ENCODE peak calls at places on chromosomes 11 and 22, in nine cellular contexts. L is DND-41, M is HFF-Myc, Q is neural progenitor cell, I is heart left ventricle, B is fibroblast of pulmonary artery, V is fibroblast of the aortic adventitia, Y is fibroblast of mammary gland, O is transverse colon. J is an unnamed sample.

GRCh38 chr22:21104126-21104691 is 58.5 kb downstream of the LRRC74B start:
- DNase-seq in M (no peak), L (no peak), O (no peak), I (no peak), Q (no peak), Y (no peak), V (no peak), B (no peak), J (no peak)

GRCh38 chr11:74278103-74278502 is 33.3 kb downstream of the P4HA3 start:
- DNase-seq in I (no peak), L (no peak), M (no peak), O (no peak), B (peak; percentile 38), Y (no peak), V (no peak), Q (no peak), J (no peak)

GRCh38 chr22:41479671-41480396 is 10.9 kb downstream of the ACO2 start:
- DNase-seq in O (no peak), L (no peak), M (no peak), Q (peak; percentile 93), V (peak; percentile 82), Y (peak; percentile 75), B (peak; percentile 56), I (no peak), J (no peak)

GRCh38 chr11:114774599-114775365 is 96.5 kb downstream of the NXPE2 start:
- DNase-seq in Q (peak; percentile 88), M (no peak), L (peak; percentile 9), I (peak; percentile 26), O (peak; percentile 58), V (no peak), Y (no peak), B (peak; percentile 8), J (no peak)

GRCh38 chr11:65555693-65556231 is 2.4 kb downstream of the LTBP3 start:
- DNase-seq in L (no peak), Q (no peak), O (no peak), B (peak; percentile 69), M (no peak), V (peak; percentile 76), I (peak; percentile 74), Y (peak; percentile 93), J (peak; percentile 87)

GRCh38 chr11:117835576-117835975 is 11.0 kb upstream of the FXYD2 start:
- DNase-seq in I (no peak), M (no peak), L (no peak), O (no peak), Y (no peak), Q (no peak), V (no peak), B (no peak), J (peak; percentile 38)

GRCh38 chr11:12577746-12578644 is 96.2 kb upstream of the TEAD1 start:
- DNase-seq in L (no peak), I (no peak), Y (no peak), Q (peak; percentile 42), V (no peak), O (no peak), M (no peak), B (no peak), J (no peak)

GRCh38 chr22:49079027-49079725 is 748.5 kb downstream of the BRD1 start:
- DNase-seq in V (no peak), L (no peak), Y (no peak), M (no peak), Q (no peak), I (no peak), O (no peak), B (no peak), J (no peak)

GRCh38 chr11:76524919-76525318 is 80.1 kb downstream of the EMSY start:
- DNase-seq in O (no peak), M (peak; percentile 30), Y (peak; percentile 76), B (peak; percentile 57), I (no peak), L (no peak), Q (no peak), V (peak; percentile 91), J (no peak)

GRCh38 chr11:132969892-132970291 is 562.4 kb downstream of the OPCML start:
- DNase-seq in Y (no peak), V (no peak), Q (no peak), L (no peak), O (no peak), B (no peak), I (no peak), M (no peak), J (no peak)

GRCh38 chr11:93773045-93773477 is 11.0 kb upstream of the MED17 start:
- DNase-seq in O (no peak), V (no peak), Y (no peak), B (no peak), I (no peak), L (no peak), Q (peak; percentile 51), M (no peak), J (no peak)

GRCh38 chr22:17214416-17215043 is 4.7 kb downstream of the ADA2 start:
- DNase-seq in V (no peak), O (no peak), M (no peak), Y (no peak), B (no peak), I (no peak), Q (no peak), L (no peak), J (no peak)

GRCh38 chr22:17222503-17222902 is 3.3 kb upstream of the ADA2 start:
- DNase-seq in B (no peak), I (no peak), Y (no peak), M (no peak), V (no peak), L (no peak), Q (no peak), O (no peak), J (no peak)

GRCh38 chr22:17218341-17218740 is 894 bp downstream of the ADA2 start:
- DNase-seq in L (peak; percentile 25), I (no peak), M (no peak), O (no peak), Y (no peak), B (no peak), Q (no peak), V (no peak), J (no peak)

GRCh38 chr22:17213976-17214375 is 5.3 kb downstream of the ADA2 start:
- DNase-seq in L (peak; percentile 30), B (peak; percentile 55), Q (peak; percentile 34), Y (peak; percentile 37), M (no peak), V (peak; percentile 8), O (peak; percentile 69), I (peak; percentile 69), J (no peak)

DNA sequence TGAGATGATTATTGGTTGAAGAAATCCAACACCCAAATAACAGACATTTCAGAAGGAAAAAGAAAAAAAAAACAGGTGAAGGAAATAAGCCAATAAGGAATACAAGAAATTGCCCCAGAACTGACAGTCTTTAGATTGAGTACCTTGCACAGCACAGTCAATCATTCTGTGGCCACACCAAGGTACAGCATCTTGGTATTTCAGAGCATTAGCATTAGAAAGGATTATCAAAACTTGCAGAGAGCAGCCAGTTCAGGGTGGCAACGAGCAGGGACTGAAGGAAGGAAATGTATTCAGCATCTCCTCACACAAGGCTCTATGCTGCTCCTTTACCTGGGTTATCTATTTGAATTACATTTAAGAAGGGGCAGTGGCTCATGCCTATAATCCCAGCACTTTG is 2.1 kb downstream of the ADA2 start:
- DNase-seq in O (no peak), L (peak; percentile 39), Y (no peak), Q (peak; percentile 33), M (no peak), B (no peak), V (no peak), I (no peak), J (no peak)
- H3K4me3 ChIP-seq in O (no peak overlapping the region), L (peak overlapping the region; percentile 46), Y (no peak overlapping the region), Q (no peak overlapping the region), M (no peak overlapping the region), B (no peak overlapping the region), V (no peak overlapping the region), I (no peak overlapping the region), J (no peak overlapping the region)

GRCh38 chr11:811446-812245 is 1.9 kb downstream of the RPLP2 start:
- DNase-seq in M (no peak), O (no peak), V (no peak), I (no peak), Y (peak; percentile 32), B (peak; percentile 37), L (no peak), Q (no peak), J (no peak)
- H3K4me3 ChIP-seq in M (peak overlapping the region; percentile 99), O (no peak overlapping the region), V (peak overlapping the region; percentile 88), I (peak overlapping the region; percentile 95), Y (peak overlapping the region; percentile 92), B (peak overlapping the region; percentile 90), L (peak overlapping the region; percentile 79), Q (peak overlapping the region; percentile 86), J (peak overlapping the region; percentile 43)

GRCh38 chr11:28874706-28875105 is 766.5 kb downstream of the METTL15 start:
- DNase-seq in Q (no peak), V (no peak), L (no peak), I (no peak), O (no peak), M (no peak), B (no peak), Y (no peak), J (no peak)
- H3K4me3 ChIP-seq in Q (no peak overlapping the region), V (no peak overlapping the region), L (no peak overlapping the region), I (no peak overlapping the region), O (no peak overlapping the region), M (no peak overlapping the region), B (no peak overlapping the region), Y (no peak overlapping the region), J (no peak overlapping the region)

GRCh38 chr22:29044657-29045176 is 16.9 kb downstream of the C22orf31 start:
- DNase-seq in Q (no peak), B (peak; percentile 70), V (peak; percentile 77), I (no peak), Y (peak; percentile 88), M (peak; percentile 40), O (no peak), L (no peak), J (no peak)
- H3K4me3 ChIP-seq in Q (no peak overlapping the region), B (no peak overlapping the region), V (peak overlapping the region; percentile 1), I (no peak overlapping the region), Y (no peak overlapping the region), M (no peak overlapping the region), O (no peak overlapping the region), L (no peak overlapping the region), J (no peak overlapping the region)

DNA sequence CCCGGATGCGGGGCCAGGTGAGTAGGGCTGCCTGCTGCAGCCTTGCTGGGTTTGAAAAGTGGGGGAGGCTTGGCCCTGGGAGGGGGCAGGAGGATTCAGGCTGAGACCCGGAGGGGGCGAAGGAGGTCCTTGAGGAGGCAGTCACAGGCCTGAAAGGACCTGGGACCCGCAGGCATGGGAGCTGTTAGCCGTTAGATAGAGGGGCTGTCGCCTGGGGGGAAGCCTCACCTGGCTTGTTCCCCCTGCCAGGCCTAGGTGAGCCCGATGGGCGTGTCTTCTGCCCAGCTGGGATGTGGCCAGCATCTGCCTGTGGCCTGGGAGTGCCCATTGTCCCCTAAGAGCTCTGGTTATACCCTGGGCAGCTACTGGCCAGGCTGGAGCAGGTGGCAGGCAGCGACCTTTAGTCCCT is 1.8 kb upstream of the DUSP8 start:
- DNase-seq in O (peak; percentile 85), Q (no peak), V (no peak), I (no peak), B (no peak), M (no peak), L (no peak), Y (no peak), J (no peak)
- H3K4me3 ChIP-seq in O (no peak overlapping the region), Q (peak overlapping the region; percentile 42), V (no peak overlapping the region), I (peak overlapping the region; percentile 74), B (no peak overlapping the region), M (no peak overlapping the region), L (no peak overlapping the region), Y (no peak overlapping the region), J (peak overlapping the region; percentile 81)

J was measured in coronary artery.